ENCODE peak calls at places on chromosomes 12 and 14, in nine cellular contexts. F is CD14-positive monocyte, C is nephron progenitor cell, V is GM13976, Z is neural crest cell, W is stomach, Y is fibroblast of lung, T is neural progenitor cell, B is GM20000. O is an unnamed sample.

GRCh38 chr12:104930388-104931326 is 27.4 kb downstream of the SLC41A2 start:
- DNase-seq in F (no peak), C (no peak), V (peak), Z (no peak), W (no peak), Y (no peak), T (no peak), B (peak), O (peak)

GRCh38 chr14:99260652-99261551 is 11.1 kb downstream of the BCL11B start:
- DNase-seq in F (no peak), C (no peak), V (no peak), Z (no peak), W (no peak), Y (no peak), T (peak), B (no peak), O (no peak)

GRCh38 chr14:59274991-59275391 is 86.5 kb downstream of the DAAM1 start:
- DNase-seq in F (no peak), C (peak), V (no peak), Z (no peak), W (no peak), Y (no peak), T (peak), B (no peak), O (peak)

GRCh38 chr14:95564060-95564459 is 29.2 kb downstream of the GLRX5 start:
- DNase-seq in F (no peak), C (no peak), V (no peak), Z (no peak), W (no peak), Y (peak), T (no peak), B (no peak), O (no peak)

GRCh38 chr12:107349008-107349747 is 255.8 kb upstream of the CRY1 start:
- DNase-seq in F (no peak), C (no peak), V (no peak), Z (no peak), W (no peak), Y (peak), T (peak), B (no peak), O (no peak)

GRCh38 chr12:112430929-112431328 is 12.2 kb downstream of the PTPN11 start:
- DNase-seq in F (no peak), C (no peak), V (no peak), Z (no peak), W (no peak), Y (no peak), T (no peak), B (no peak), O (no peak)

GRCh38 chr14:95315579-95315978 is 4.1 kb downstream of the CLMN start:
- DNase-seq in F (no peak), C (no peak), V (no peak), Z (no peak), W (no peak), Y (no peak), T (no peak), B (no peak), O (no peak)

GRCh38 chr12:48013287-48013686 is 9.0 kb upstream of the COL2A1 start:
- DNase-seq in F (no peak), C (no peak), V (no peak), Z (no peak), W (peak), Y (no peak), T (no peak), B (no peak), O (no peak)

GRCh38 chr14:77580477-77580876 is 36.0 kb downstream of the SPTLC2 start:
- DNase-seq in F (no peak), C (no peak), V (no peak), Z (no peak), W (no peak), Y (no peak), T (no peak), B (no peak), O (no peak)

GRCh38 chr12:110579239-110579888 is 3.8 kb downstream of the PPTC7 start:
- DNase-seq in F (no peak), C (no peak), V (no peak), Z (no peak), W (no peak), Y (no peak), T (no peak), B (no peak), O (no peak)

GRCh38 chr12:122421263-122421814 is 1.1 kb downstream of the CLIP1 start:
- DNase-seq in F (peak), C (no peak), V (no peak), Z (no peak), W (peak), Y (peak), T (no peak), B (peak), O (peak)

GRCh38 chr14:65421201-65421981 is 8.9 kb downstream of the FUT8 start:
- DNase-seq in F (no peak), C (no peak), V (no peak), Z (no peak), W (no peak), Y (no peak), T (peak), B (no peak), O (no peak)

GRCh38 chr14:19974844-19975243 is 547 bp upstream of the OR4K15 start:
- DNase-seq in F (no peak), C (no peak), V (no peak), Z (no peak), W (no peak), Y (no peak), T (no peak), B (no peak), O (no peak)

GRCh38 chr12:4049566-4050080 is 176.4 kb upstream of the PARP11 start:
- DNase-seq in F (no peak), C (no peak), V (no peak), Z (no peak), W (no peak), Y (no peak), T (no peak), B (no peak), O (no peak)

GRCh38 chr12:54658306-54659264 is 10.4 kb upstream of the DCD start:
- DNase-seq in F (no peak), C (peak), V (peak), Z (peak), W (peak), Y (no peak), T (peak), B (peak), O (peak)

GRCh38 chr12:111687255-111687654 is 1.4 kb downstream of the ACAD10 start:
- DNase-seq in F (no peak), C (no peak), V (peak), Z (no peak), W (no peak), Y (no peak), T (no peak), B (peak), O (peak)

GRCh38 chr14:50943943-50944646 is at the start of gene PYGL:
- DNase-seq in F (no peak), C (peak), V (peak), Z (peak), W (peak), Y (peak), T (peak), B (peak), O (peak)

GRCh38 chr12:44287545-44287944 is 451.7 kb downstream of the TMEM117 start:
- DNase-seq in F (no peak), C (no peak), V (no peak), Z (no peak), W (no peak), Y (peak), T (no peak), B (no peak), O (no peak)

GRCh38 chr12:16962889-16963288 is 356.9 kb upstream of the LMO3 start:
- DNase-seq in F (no peak), C (no peak), V (no peak), Z (no peak), W (no peak), Y (no peak), T (no peak), B (no peak), O (no peak)

GRCh38 chr12:31323466-31324115 is 2.4 kb downstream of the SINHCAF start:
- DNase-seq in F (no peak), C (no peak), V (peak), Z (no peak), W (peak), Y (peak), T (no peak), B (peak), O (peak)

GRCh38 chr12:128820723-128821432 is 2.9 kb downstream of the SLC15A4 start:
- DNase-seq in F (peak), C (no peak), V (peak), Z (no peak), W (peak), Y (no peak), T (no peak), B (peak), O (peak)

GRCh38 chr12:58395470-58395869 is 454.1 kb downstream of the ATP23 start:
- DNase-seq in F (no peak), C (no peak), V (no peak), Z (no peak), W (no peak), Y (no peak), T (no peak), B (no peak), O (no peak)

GRCh38 chr12:52896190-52897100 is 8.4 kb downstream of the KRT8 start:
- DNase-seq in F (no peak), C (no peak), V (no peak), Z (no peak), W (no peak), Y (no peak), T (no peak), B (no peak), O (no peak)

GRCh38 chr12:20040844-20041243 is 327.5 kb upstream of the PDE3A start:
- DNase-seq in F (no peak), C (no peak), V (no peak), Z (no peak), W (no peak), Y (no peak), T (peak), B (no peak), O (no peak)

GRCh38 chr14:88551936-88552565 is 2.8 kb downstream of the PTPN21 start:
- DNase-seq in F (no peak), C (peak), V (no peak), Z (no peak), W (no peak), Y (peak), T (peak), B (no peak), O (no peak)

GRCh38 chr14:67680121-67680602 is 5.7 kb upstream of the VTI1B start:
- DNase-seq in F (no peak), C (no peak), V (peak), Z (no peak), W (no peak), Y (peak), T (no peak), B (peak), O (peak)

GRCh38 chr14:60999536-60999935 is 18.5 kb downstream of the SLC38A6 start:
- DNase-seq in F (no peak), C (no peak), V (no peak), Z (no peak), W (no peak), Y (no peak), T (no peak), B (no peak), O (no peak)

GRCh38 chr12:4918950-4919660 is 9.4 kb downstream of the KCNA1 start:
- DNase-seq in F (no peak), C (no peak), V (no peak), Z (no peak), W (no peak), Y (no peak), T (no peak), B (no peak), O (no peak)

GRCh38 chr12:109089683-109090082 is 3.6 kb downstream of the ALKBH2 start:
- DNase-seq in F (no peak), C (no peak), V (no peak), Z (no peak), W (no peak), Y (no peak), T (no peak), B (no peak), O (no peak)

GRCh38 chr14:50085570-50086315 is 30.6 kb downstream of the VCPKMT start:
- DNase-seq in F (no peak), C (no peak), V (peak), Z (no peak), W (no peak), Y (no peak), T (no peak), B (peak), O (peak)

DNA sequence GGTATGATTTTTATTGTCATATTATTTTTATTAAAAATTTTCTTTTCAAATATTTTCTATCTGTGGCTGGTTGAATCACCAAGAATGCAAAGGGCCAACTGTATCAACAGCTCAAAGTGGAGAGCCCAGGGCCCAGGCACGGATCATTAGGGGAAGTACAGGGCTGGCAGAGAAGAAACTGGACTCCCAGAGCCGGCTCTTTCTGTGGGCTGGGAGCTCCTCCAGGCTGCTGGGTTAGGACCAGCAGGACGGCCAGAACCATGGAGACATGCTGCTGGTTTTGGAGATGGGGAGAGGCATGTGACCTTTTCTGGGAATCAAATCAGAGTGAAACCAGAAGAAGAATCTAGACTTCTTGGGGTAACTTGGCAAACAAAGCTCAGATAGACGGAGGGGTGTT is 220.5 kb downstream of the CACNA1C start:
- DNase-seq in F (no peak), C (no peak), V (no peak), Z (no peak), W (no peak), Y (peak), T (peak), B (no peak), O (no peak)
- TF ChIP-seq CTCF in F (no peak), C (no peak), V (no peak), Z (no peak), W (no peak), Y (peak), T (peak), B (no peak), O (no peak)

GRCh38 chr12:132194056-132194455 is 49.8 kb downstream of the NOC4L start:
- DNase-seq in F (no peak), C (no peak), V (no peak), Z (no peak), W (no peak), Y (no peak), T (peak), B (no peak), O (no peak)
- TF ChIP-seq CTCF in F (peak), C (peak), V (no peak), Z (peak), W (no peak), Y (no peak), T (peak), B (no peak), O (peak)

DNA sequence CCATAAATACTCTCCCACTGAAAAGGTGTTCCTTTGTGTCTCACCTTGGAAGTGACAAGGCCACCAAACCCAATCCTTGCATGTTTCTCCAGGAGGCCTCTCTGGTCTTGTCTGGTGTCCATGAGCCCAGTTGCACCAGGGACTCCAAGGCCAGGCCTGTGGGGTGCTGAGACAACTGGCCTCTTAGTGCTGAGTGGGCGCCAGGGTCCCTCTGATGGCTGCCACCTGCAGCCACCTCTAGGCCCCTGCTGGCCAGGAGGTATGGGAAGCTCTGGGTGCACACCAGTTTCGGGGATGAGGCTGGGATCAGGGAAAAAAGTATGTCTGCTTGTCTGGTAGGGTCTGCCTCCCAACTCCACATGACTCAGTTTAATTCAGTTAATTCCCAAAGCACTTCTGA is 15.2 kb upstream of the FAM181A start:
- DNase-seq in F (no peak), C (no peak), V (no peak), Z (no peak), W (no peak), Y (no peak), T (no peak), B (no peak), O (no peak)
- TF ChIP-seq CTCF in F (no peak), C (no peak), V (no peak), Z (no peak), W (no peak), Y (no peak), T (no peak), B (no peak), O (no peak)

DNA sequence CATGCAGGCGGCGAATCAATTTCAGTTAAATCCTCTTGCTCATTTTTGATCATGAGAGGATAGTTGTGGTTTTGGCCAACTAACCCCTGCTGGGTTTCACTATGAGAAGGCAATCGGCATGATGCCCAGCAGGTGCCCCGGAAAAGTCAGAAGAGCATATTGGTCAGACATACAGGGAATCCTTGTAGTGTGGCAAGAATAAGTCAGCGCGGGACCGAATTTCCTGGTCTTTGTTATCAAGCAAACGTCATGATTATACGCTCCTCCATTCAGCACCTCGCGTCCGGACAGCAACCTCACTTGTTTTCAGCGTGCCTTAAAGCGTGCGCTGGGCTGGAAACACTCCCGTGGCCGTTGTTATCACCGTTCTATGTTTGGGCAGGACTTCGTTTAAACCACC is 1.8 kb downstream of the TBC1D30 start:
- DNase-seq in F (no peak), C (peak), V (peak), Z (peak), W (peak), Y (peak), T (peak), B (peak), O (peak)
- TF ChIP-seq CTCF in F (no peak), C (no peak), V (no peak), Z (no peak), W (no peak), Y (no peak), T (no peak), B (no peak), O (no peak)